ENCODE peak calls at places on chromosomes 11 and 22, in six cellular contexts. One of them, this sample, is unnamed. For H3K27me3, the result is how much of the 10 kb centered on the place peaks cover.

GRCh38 chr11:112292785-112293407 is 32.2 kb upstream of the PLET1 start:
- DNase-seq in transverse colon: no peak
- DNase-seq in tibial artery: peak
- DNase-seq in A673: peak
- DNase-seq in effector memory CD4-positive, alpha-beta T cell: no peak
- DNase-seq in adipocyte: peak
- DNase-seq in this sample: peak

GRCh38 chr11:13669544-13670488 is 1.3 kb downstream of the FAR1 start:
- DNase-seq in transverse colon: no peak
- DNase-seq in tibial artery: no peak
- DNase-seq in A673: no peak
- DNase-seq in effector memory CD4-positive, alpha-beta T cell: no peak
- DNase-seq in adipocyte: peak
- DNase-seq in this sample: no peak

GRCh38 chr22:20781272-20781990 is 7.5 kb downstream of the SERPIND1 start:
- DNase-seq in transverse colon: no peak
- DNase-seq in tibial artery: peak
- DNase-seq in A673: no peak
- DNase-seq in effector memory CD4-positive, alpha-beta T cell: no peak
- DNase-seq in adipocyte: no peak
- DNase-seq in this sample: no peak

GRCh38 chr22:40043086-40043485 is 48.3 kb downstream of the FAM83F start:
- DNase-seq in transverse colon: peak
- DNase-seq in tibial artery: no peak
- DNase-seq in A673: peak
- DNase-seq in effector memory CD4-positive, alpha-beta T cell: no peak
- DNase-seq in adipocyte: peak
- DNase-seq in this sample: no peak

GRCh38 chr22:49659281-49659923 is 168.3 kb downstream of the BRD1 start:
- DNase-seq in transverse colon: peak
- DNase-seq in tibial artery: peak
- DNase-seq in A673: no peak
- DNase-seq in effector memory CD4-positive, alpha-beta T cell: no peak
- DNase-seq in adipocyte: no peak
- DNase-seq in this sample: no peak

GRCh38 chr22:25027959-25028840 is 75.7 kb downstream of the KIAA1671 start:
- DNase-seq in transverse colon: peak
- DNase-seq in tibial artery: no peak
- DNase-seq in A673: no peak
- DNase-seq in effector memory CD4-positive, alpha-beta T cell: no peak
- DNase-seq in adipocyte: peak
- DNase-seq in this sample: no peak

GRCh38 chr11:24683578-24683977 is 186.7 kb downstream of the LUZP2 start:
- DNase-seq in transverse colon: no peak
- DNase-seq in tibial artery: no peak
- DNase-seq in A673: no peak
- DNase-seq in effector memory CD4-positive, alpha-beta T cell: no peak
- DNase-seq in adipocyte: no peak
- DNase-seq in this sample: no peak

GRCh38 chr22:24894220-24894975 is 52.1 kb downstream of the LHFPL7 start:
- DNase-seq in transverse colon: peak
- DNase-seq in tibial artery: peak
- DNase-seq in A673: no peak
- DNase-seq in effector memory CD4-positive, alpha-beta T cell: no peak
- DNase-seq in adipocyte: peak
- DNase-seq in this sample: peak

DNA sequence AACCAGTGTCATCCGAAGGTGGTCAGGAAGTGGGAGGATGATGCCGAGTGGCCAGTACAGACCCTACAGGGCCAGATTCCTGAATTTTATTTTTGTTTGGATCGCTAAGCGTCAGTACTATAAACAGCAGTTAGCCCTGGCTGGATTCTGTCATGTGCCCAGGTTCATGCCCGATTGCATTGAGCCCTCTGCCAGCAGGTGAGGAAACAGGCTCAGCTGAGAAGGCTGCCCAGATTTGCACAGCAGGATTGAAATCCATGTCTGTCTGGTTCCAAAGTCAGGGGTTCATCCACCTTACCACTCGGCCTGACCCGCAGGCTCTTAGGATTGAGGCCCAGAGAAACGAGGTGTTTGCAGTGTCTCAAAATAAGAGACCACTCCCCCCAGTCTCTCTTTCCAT is 9.1 kb upstream of the TBC1D22A start:
- DNase-seq in transverse colon: no peak
- DNase-seq in tibial artery: no peak
- DNase-seq in A673: no peak
- DNase-seq in effector memory CD4-positive, alpha-beta T cell: no peak
- DNase-seq in adipocyte: no peak
- DNase-seq in this sample: no peak
- H3K27me3 ChIP-seq in transverse colon: under half
- H3K27me3 ChIP-seq in tibial artery: under half
- H3K27me3 ChIP-seq in A673: under half
- H3K27me3 ChIP-seq in effector memory CD4-positive, alpha-beta T cell: under half
- H3K27me3 ChIP-seq in adipocyte: under half
- H3K27me3 ChIP-seq in this sample: under half

GRCh38 chr11:134864968-134865305 is 452.9 kb upstream of the B3GAT1 start:
- DNase-seq in transverse colon: no peak
- DNase-seq in tibial artery: no peak
- DNase-seq in A673: no peak
- DNase-seq in effector memory CD4-positive, alpha-beta T cell: no peak
- DNase-seq in adipocyte: no peak
- DNase-seq in this sample: no peak
- H3K27me3 ChIP-seq in transverse colon: under half
- H3K27me3 ChIP-seq in tibial artery: under half
- H3K27me3 ChIP-seq in A673: under half
- H3K27me3 ChIP-seq in effector memory CD4-positive, alpha-beta T cell: under half
- H3K27me3 ChIP-seq in adipocyte: under half
- H3K27me3 ChIP-seq in this sample: under half

GRCh38 chr22:32385681-32386080 is 26.4 kb downstream of the RTCB start:
- DNase-seq in transverse colon: no peak
- DNase-seq in tibial artery: no peak
- DNase-seq in A673: no peak
- DNase-seq in effector memory CD4-positive, alpha-beta T cell: no peak
- DNase-seq in adipocyte: no peak
- DNase-seq in this sample: no peak
- H3K27me3 ChIP-seq in transverse colon: under half
- H3K27me3 ChIP-seq in tibial artery: under half
- H3K27me3 ChIP-seq in A673: under half
- H3K27me3 ChIP-seq in effector memory CD4-positive, alpha-beta T cell: under half
- H3K27me3 ChIP-seq in adipocyte: under half
- H3K27me3 ChIP-seq in this sample: under half

GRCh38 chr22:26529345-26529744 is 17.1 kb upstream of the TFIP11 start:
- DNase-seq in transverse colon: no peak
- DNase-seq in tibial artery: no peak
- DNase-seq in A673: no peak
- DNase-seq in effector memory CD4-positive, alpha-beta T cell: no peak
- DNase-seq in adipocyte: peak
- DNase-seq in this sample: no peak
- H3K27me3 ChIP-seq in transverse colon: under half
- H3K27me3 ChIP-seq in tibial artery: under half
- H3K27me3 ChIP-seq in A673: under half
- H3K27me3 ChIP-seq in effector memory CD4-positive, alpha-beta T cell: under half
- H3K27me3 ChIP-seq in adipocyte: under half
- H3K27me3 ChIP-seq in this sample: under half